ENCODE peak calls at places on chromosomes 3 and 15, in four cellular contexts. K is brain microvascular endothelial cell, D is mucosa of descending colon, M is AG04449. N is an unnamed sample.

GRCh38 chr15:90597477-90598052 is 67.8 kb downstream of the CRTC3 start:
- DNase-seq in K (no peak), D (no peak), M (no peak), N (no peak)

GRCh38 chr15:82966671-82967071 is 14.2 kb upstream of the HOMER2 start:
- DNase-seq in K (no peak), D (no peak), M (no peak), N (no peak)

GRCh38 chr3:161423911-161424522 is 52.7 kb upstream of the SPTSSB start:
- DNase-seq in K (no peak), D (no peak), M (no peak), N (peak)

GRCh38 chr15:68197661-68198437 is 7.3 kb downstream of the CALML4 start:
- DNase-seq in K (no peak), D (no peak), M (no peak), N (no peak)

GRCh38 chr3:139588450-139588849 is 48.9 kb upstream of the RBP1 start:
- DNase-seq in K (no peak), D (peak), M (no peak), N (no peak)

GRCh38 chr3:73433681-73434080 is 191.1 kb downstream of the PDZRN3 start:
- DNase-seq in K (no peak), D (no peak), M (no peak), N (no peak)

GRCh38 chr3:178465260-178466180 is 70.7 kb upstream of the KCNMB2 start:
- DNase-seq in K (no peak), D (no peak), M (no peak), N (no peak)

GRCh38 chr3:182671942-182672341 is 121.4 kb upstream of the ATP11B start:
- DNase-seq in K (peak), D (no peak), M (peak), N (no peak)

DNA sequence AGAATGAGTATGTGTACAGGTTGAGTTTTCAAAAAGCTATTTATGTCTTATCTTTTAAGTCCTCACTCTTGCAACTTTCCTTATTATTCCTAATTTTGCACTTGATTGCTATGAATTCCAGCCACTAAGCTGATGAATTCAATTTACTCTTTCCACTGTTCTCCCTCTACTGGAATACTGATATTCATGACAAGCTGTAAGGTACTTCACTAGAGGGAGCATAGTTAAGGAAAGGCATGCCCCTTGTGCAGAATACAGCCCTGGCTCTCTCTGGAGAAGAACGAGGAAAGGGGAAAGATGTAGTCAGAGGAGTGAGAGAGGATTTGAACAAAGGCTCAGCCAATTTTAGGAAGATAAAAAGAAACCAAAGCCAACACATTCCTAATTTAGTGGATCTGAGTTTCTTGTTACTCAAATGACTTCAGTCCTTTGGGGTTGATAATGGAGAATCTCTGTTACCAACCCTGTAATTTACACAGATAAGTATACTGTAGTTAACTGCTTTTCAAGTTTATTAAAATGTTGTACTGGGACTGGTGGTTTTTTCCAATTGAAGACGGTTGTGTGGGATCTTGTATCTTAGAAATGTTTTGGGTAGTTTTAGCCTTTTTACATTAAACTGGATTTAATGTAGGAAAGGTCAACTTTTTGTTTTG is 4.0 kb downstream of the SCAANT1 start:
- DNase-seq in K (no peak), D (no peak), M (no peak), N (peak)
- TF ChIP-seq CTCF in K (peak), D (no peak), M (peak), N (peak)

GRCh38 chr15:87522997-87523396 is 733.5 kb downstream of the NTRK3 start:
- DNase-seq in K (no peak), D (no peak), M (no peak), N (no peak)
- H3K4me3 ChIP-seq in K (no peak), D (no peak), M (no peak), N (no peak)

GRCh38 chr15:27170866-27171265 is 199.9 kb downstream of the GABRG3 start:
- DNase-seq in K (no peak), D (no peak), M (no peak), N (no peak)

GRCh38 chr15:27179789-27180188 is 208.8 kb downstream of the GABRG3 start:
- DNase-seq in K (no peak), D (no peak), M (no peak), N (no peak)

GRCh38 chr15:27172821-27173220 is 201.8 kb downstream of the GABRG3 start:
- DNase-seq in K (no peak), D (no peak), M (no peak), N (no peak)

GRCh38 chr15:27176785-27177406 is 205.9 kb downstream of the GABRG3 start:
- DNase-seq in K (no peak), D (no peak), M (no peak), N (no peak)

DNA sequence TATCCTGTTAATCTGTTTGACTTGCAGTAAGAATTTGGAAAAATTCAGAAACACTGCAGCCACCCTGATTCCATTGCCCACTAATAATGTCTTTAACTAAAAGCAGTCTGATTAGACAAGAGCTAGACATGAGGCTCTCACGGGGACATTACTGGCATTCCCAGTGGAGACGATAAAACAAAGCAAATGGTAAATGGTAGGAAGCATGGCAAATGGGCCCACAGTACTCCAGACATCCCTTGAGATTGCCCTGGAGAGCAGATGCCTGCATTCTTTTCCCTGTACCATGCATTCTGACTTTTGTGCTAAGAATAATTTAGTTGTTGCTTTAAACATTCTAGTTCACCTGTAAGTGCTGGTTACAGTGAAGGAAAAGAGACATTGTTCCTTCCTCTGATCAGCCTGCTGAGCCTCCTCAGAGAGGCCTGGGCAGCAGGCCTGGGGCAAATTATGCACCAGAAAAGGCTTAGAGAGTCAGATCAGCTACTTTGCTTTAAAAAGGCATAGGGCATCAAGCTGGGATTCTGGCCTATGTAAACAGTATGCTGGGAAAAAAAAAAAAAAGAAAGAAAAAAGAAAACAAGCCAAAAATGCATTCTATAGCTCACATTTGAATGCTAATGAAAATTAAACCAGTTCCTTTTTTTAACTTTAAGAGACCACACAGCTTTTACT is 204.6 kb downstream of the GABRG3 start:
- DNase-seq in K (no peak), D (no peak), M (no peak), N (no peak)
- TF ChIP-seq CTCF in K (no peak), D (no peak), M (no peak), N (no peak)

GRCh38 chr3:128380719-128381118 is 86.0 kb downstream of the DNAJB8 start:
- DNase-seq in K (no peak), D (no peak), M (no peak), N (no peak)

GRCh38 chr3:128380295-128380694 is 86.4 kb downstream of the DNAJB8 start:
- DNase-seq in K (no peak), D (no peak), M (no peak), N (no peak)

GRCh38 chr3:128383316-128384235 is 83.1 kb downstream of the DNAJB8 start:
- DNase-seq in K (no peak), D (peak), M (no peak), N (peak)

GRCh38 chr3:128381609-128382008 is 85.1 kb downstream of the DNAJB8 start:
- DNase-seq in K (no peak), D (peak), M (no peak), N (no peak)

GRCh38 chr3:128382221-128382807 is 84.4 kb downstream of the DNAJB8 start:
- DNase-seq in K (no peak), D (peak), M (no peak), N (no peak)
- H3K4me3 ChIP-seq in K (no peak), D (no peak), M (no peak), N (no peak)

GRCh38 chr3:168534761-168535160 is 439.0 kb upstream of the GOLIM4 start:
- DNase-seq in K (no peak), D (no peak), M (no peak), N (no peak)

GRCh38 chr3:168531116-168531515 is 435.4 kb upstream of the GOLIM4 start:
- DNase-seq in K (no peak), D (no peak), M (no peak), N (peak)

GRCh38 chr3:168533600-168533999 is 437.9 kb upstream of the GOLIM4 start:
- DNase-seq in K (no peak), D (no peak), M (no peak), N (no peak)

DNA sequence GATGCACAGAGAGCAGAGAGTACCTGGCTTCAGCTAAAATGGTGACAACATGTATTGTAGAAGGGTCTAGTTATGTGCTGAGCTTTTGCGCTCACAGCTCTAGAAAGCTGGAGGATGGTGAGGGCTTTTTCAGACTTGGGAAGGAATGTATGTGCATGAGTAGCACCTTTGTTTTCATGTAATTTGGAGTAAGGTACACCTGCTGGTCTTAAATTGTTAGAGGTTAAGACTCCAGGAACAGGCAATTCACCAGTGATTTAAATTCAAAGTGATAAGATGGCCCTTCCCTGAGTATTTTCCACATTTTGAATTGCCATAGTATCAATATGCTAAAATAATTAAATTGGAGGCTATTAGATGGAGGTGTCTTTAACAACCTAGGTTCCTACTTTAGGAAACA is 436.4 kb upstream of the GOLIM4 start:
- DNase-seq in K (no peak), D (no peak), M (no peak), N (no peak)
- TF ChIP-seq CTCF in K (no peak), D (no peak), M (no peak), N (no peak)

GRCh38 chr15:88623632-88624031 is 2.5 kb downstream of the AEN start:
- DNase-seq in K (no peak), D (no peak), M (no peak), N (no peak)
- H3K4me3 ChIP-seq in K (peak), D (no peak), M (peak), N (no peak)

DNA sequence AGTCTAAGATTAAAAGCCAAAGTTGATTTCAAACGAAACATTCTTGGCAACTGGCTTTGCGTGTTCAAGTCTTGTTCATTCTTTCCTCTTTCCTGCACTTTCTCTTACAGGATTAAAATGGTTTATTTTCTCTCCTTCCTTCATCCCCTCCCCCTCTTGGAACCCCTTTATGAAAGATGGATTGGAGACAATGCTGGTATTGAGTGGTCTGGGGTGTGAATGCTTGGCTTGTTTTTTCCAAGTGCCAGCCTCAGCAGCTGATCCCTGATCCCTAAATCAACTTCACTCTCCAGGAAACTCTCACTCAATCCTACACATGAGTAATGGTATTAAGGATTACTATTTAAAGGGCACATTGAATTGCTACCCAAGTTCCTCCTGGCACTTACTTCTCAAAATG is 750 bp upstream of the LSAMP start:
- DNase-seq in K (no peak), D (no peak), M (no peak), N (no peak)
- TF ChIP-seq CTCF in K (no peak), D (no peak), M (no peak), N (no peak)

GRCh38 chr15:59657635-59658125 is 365 bp upstream of the GTF2A2 start:
- DNase-seq in K (no peak), D (no peak), M (no peak), N (no peak)
- H3K4me3 ChIP-seq in K (peak), D (peak), M (peak), N (peak)

N was measured in astrocyte of the spinal cord.